ENCODE peak calls at places on chromosome 6, in four cellular contexts. T is NCI-H2171 treated with DMSO at 0.1 percent for 48 hours, F is NCI-H1436 treated with DMSO at 0.1 percent for 48 hours, N is heart right ventricle. C is an unnamed sample.

GRCh38 chr6:170429457-170429856 is 122.9 kb downstream of the FAM120B start:
- DNase-seq in T (no peak), F (no peak), N (no peak), C (no peak)

GRCh38 chr6:109239192-109239917 is 142.9 kb downstream of the CD164 start:
- DNase-seq in T (no peak), F (no peak), N (no peak), C (peak)

GRCh38 chr6:62669831-62670230 is 383.8 kb upstream of the KHDRBS2 start:
- DNase-seq in T (no peak), F (no peak), N (no peak), C (no peak)

GRCh38 chr6:13575377-13575775 is 975 bp downstream of the SIRT5 start:
- DNase-seq in T (no peak), F (no peak), N (no peak), C (no peak)

GRCh38 chr6:30007132-30007764 is 53.8 kb upstream of the POLR1H start:
- DNase-seq in T (peak), F (no peak), N (no peak), C (no peak)

GRCh38 chr6:87628881-87629280 is 38.9 kb downstream of the ORC3 start:
- DNase-seq in T (no peak), F (no peak), N (no peak), C (peak)

GRCh38 chr6:24865161-24865560 is 66.4 kb upstream of the ARMH2 start:
- DNase-seq in T (peak), F (no peak), N (no peak), C (no peak)

GRCh38 chr6:90860822-90861601 is 274.1 kb upstream of the MAP3K7 start:
- DNase-seq in T (peak), F (no peak), N (no peak), C (no peak)

GRCh38 chr6:138682722-138683521 is 90.6 kb upstream of the CCDC28A start:
- DNase-seq in T (peak), F (no peak), N (peak), C (peak)

GRCh38 chr6:40509163-40509562 is 78.0 kb downstream of the LRFN2 start:
- DNase-seq in T (no peak), F (no peak), N (no peak), C (no peak)

GRCh38 chr6:11262231-11262630 is 29.8 kb upstream of the NEDD9 start:
- DNase-seq in T (no peak), F (no peak), N (no peak), C (no peak)

GRCh38 chr6:53440331-53440730 is 91.6 kb upstream of the ELOVL5 start:
- DNase-seq in T (no peak), F (no peak), N (no peak), C (no peak)

GRCh38 chr6:20417819-20418218 is 16.1 kb downstream of the E2F3 start:
- DNase-seq in T (no peak), F (no peak), N (no peak), C (no peak)

GRCh38 chr6:26218824-26219223 is 131.6 kb downstream of the HFE start:
- DNase-seq in T (no peak), F (no peak), N (no peak), C (no peak)

GRCh38 chr6:144896876-144897275 is 611.7 kb downstream of the UTRN start:
- DNase-seq in T (no peak), F (no peak), N (no peak), C (peak)

GRCh38 chr6:2085657-2086056 is 159.7 kb downstream of the GMDS start:
- DNase-seq in T (no peak), F (no peak), N (no peak), C (no peak)

GRCh38 chr6:150207931-150208570 is 65.2 kb downstream of the PPP1R14C start:
- DNase-seq in T (no peak), F (no peak), N (no peak), C (peak)

GRCh38 chr6:134938896-134939295 is 11.0 kb downstream of the ALDH8A1 start:
- DNase-seq in T (no peak), F (no peak), N (no peak), C (no peak)

GRCh38 chr6:35178932-35179832 is 34.6 kb upstream of the SCUBE3 start:
- DNase-seq in T (no peak), F (no peak), N (no peak), C (no peak)

GRCh38 chr6:27188206-27188884 is 59.2 kb upstream of the PRSS16 start:
- DNase-seq in T (no peak), F (no peak), N (peak), C (peak)

GRCh38 chr6:21593412-21593926 is at the start of gene SOX4:
- DNase-seq in T (peak), F (peak), N (peak), C (peak)

GRCh38 chr6:113642714-113643442 is 214.3 kb upstream of the MARCKS start:
- DNase-seq in T (peak), F (peak), N (no peak), C (no peak)

GRCh38 chr6:34182751-34183531 is 37.1 kb upstream of the GRM4 start:
- DNase-seq in T (no peak), F (no peak), N (no peak), C (no peak)